ENCODE peak calls at places on chromosomes 6 and 20, in eight cellular contexts. M, H, I, D, E, P, B and T are unnamed samples.

GRCh38 chr6:25312703-25313102 is 33.5 kb downstream of the CARMIL1 start:
- DNase-seq in H (no peak), P (no peak), I (no peak), E (peak), D (no peak), B (no peak), M (no peak), T (no peak)

GRCh38 chr6:82525775-82526515 is 162.3 kb downstream of the TPBG start:
- DNase-seq in P (no peak), I (no peak), H (no peak), D (no peak), E (no peak), B (no peak), M (no peak), T (no peak)

GRCh38 chr6:52399511-52400315 is 20.4 kb upstream of the EFHC1 start:
- DNase-seq in I (no peak), D (peak), H (peak), E (peak), B (peak), P (no peak), M (no peak), T (no peak)

GRCh38 chr6:144294016-144294415 is 8.9 kb downstream of the UTRN start:
- DNase-seq in E (peak), P (no peak), D (no peak), H (no peak), I (no peak), B (no peak), M (no peak), T (no peak)

GRCh38 chr6:14246876-14247275 is 129.3 kb downstream of the CD83 start:
- DNase-seq in M (no peak), B (no peak), I (no peak), P (no peak), D (no peak), E (no peak), H (no peak), T (no peak)

GRCh38 chr6:51541847-51542246 is 545.6 kb downstream of the PKHD1 start:
- DNase-seq in P (no peak), E (peak), M (no peak), I (no peak), H (no peak), B (no peak), D (no peak), T (no peak)

GRCh38 chr20:51720384-51720783 is 47.8 kb downstream of the ATP9A start:
- DNase-seq in M (no peak), P (no peak), D (no peak), I (no peak), B (no peak), H (no peak), E (no peak), T (peak)

GRCh38 chr6:5665173-5665572 is 341.6 kb downstream of the NRN1 start:
- DNase-seq in P (no peak), D (peak), H (no peak), I (peak), B (no peak), M (peak), E (no peak), T (no peak)

GRCh38 chr6:121365499-121366183 is 31.4 kb upstream of the TBC1D32 start:
- DNase-seq in H (no peak), M (no peak), D (no peak), P (no peak), B (no peak), I (no peak), E (no peak), T (no peak)

GRCh38 chr6:158783851-158784250 is 35.3 kb downstream of the EZR start:
- DNase-seq in E (no peak), H (no peak), P (no peak), D (no peak), M (no peak), I (no peak), B (no peak), T (no peak)

GRCh38 chr6:20217900-20218299 is 5.6 kb upstream of the MBOAT1 start:
- DNase-seq in B (no peak), P (no peak), M (no peak), H (no peak), I (no peak), D (no peak), E (no peak), T (peak)

GRCh38 chr6:19536838-19537237 is 300.3 kb upstream of the ID4 start:
- DNase-seq in B (peak), E (no peak), D (no peak), M (no peak), P (no peak), H (no peak), I (no peak), T (no peak)

GRCh38 chr6:22593895-22594294 is 24.5 kb downstream of the HDGFL1 start:
- DNase-seq in E (no peak), I (no peak), H (no peak), P (no peak), D (no peak), M (no peak), B (no peak), T (no peak)

GRCh38 chr6:161850572-161850971 is 576.7 kb upstream of the AGPAT4 start:
- DNase-seq in H (peak), D (no peak), E (no peak), P (no peak), B (no peak), I (no peak), M (no peak), T (no peak)

GRCh38 chr20:59814835-59815340 is 118.5 kb downstream of the SYCP2 start:
- DNase-seq in I (no peak), M (no peak), H (no peak), D (no peak), B (no peak), P (no peak), E (no peak), T (no peak)